ENCODE peak calls at places on chromosomes 13 and 19, in eight cellular contexts. H is uterus, A is heart right ventricle, J is endodermal cell, R is fibroblast of lung, C is small intestine, I is thyroid gland, M is heart left ventricle. V is an unnamed sample.

GRCh38 chr13:78659450-78660110 is 625 bp upstream of the OBI1 start:
- DNase-seq in H (no peak), A (no peak), J (no peak), R (no peak), C (no peak), I (no peak), M (no peak), V (no peak)

GRCh38 chr13:33434676-33435075 is 149.1 kb upstream of the STARD13 start:
- DNase-seq in H (no peak), A (no peak), J (no peak), R (no peak), C (no peak), I (no peak), M (no peak), V (no peak)

GRCh38 chr19:49119411-49120324 is at the start of gene PPFIA3:
- DNase-seq in H (peak; percentile 64), A (peak; percentile 76), J (peak; percentile 87), R (peak; percentile 60), C (peak; percentile 37), I (peak; percentile 78), M (peak; percentile 76), V (peak; percentile 91)

GRCh38 chr19:18322318-18322758 is 538 bp downstream of the LSM4 start:
- DNase-seq in H (no peak), A (no peak), J (peak; percentile 82), R (peak; percentile 69), C (peak; percentile 91), I (peak; percentile 36), M (peak; percentile 51), V (peak; percentile 75)

GRCh38 chr19:7888145-7888825 is at the start of gene LRRC8E:
- DNase-seq in H (no peak), A (no peak), J (peak; percentile 94), R (peak; percentile 72), C (peak; percentile 72), I (peak; percentile 74), M (peak; percentile 25), V (peak; percentile 78)

GRCh38 chr19:5587661-5588060 is 19.9 kb upstream of the TINCR start:
- DNase-seq in H (no peak), A (no peak), J (no peak), R (no peak), C (no peak), I (no peak), M (no peak), V (no peak)

GRCh38 chr13:74573654-74574053 is 439.4 kb upstream of the KLF12 start:
- DNase-seq in H (no peak), A (peak; percentile 11), J (peak; percentile 82), R (no peak), C (no peak), I (no peak), M (no peak), V (peak; percentile 52)

GRCh38 chr13:112895521-112896465 is 73.2 kb upstream of the MCF2L start:
- DNase-seq in H (no peak), A (no peak), J (no peak), R (no peak), C (no peak), I (no peak), M (no peak), V (no peak)

GRCh38 chr19:30268601-30269000 is 103.6 kb upstream of the ZNF536 start:
- DNase-seq in H (no peak), A (no peak), J (no peak), R (no peak), C (no peak), I (peak; percentile 61), M (no peak), V (no peak)

GRCh38 chr19:43526884-43527859 is at the start of gene ETHE1:
- DNase-seq in H (peak; percentile 83), A (peak; percentile 89), J (peak; percentile 93), R (peak; percentile 51), C (peak; percentile 83), I (peak; percentile 86), M (peak; percentile 89), V (peak; percentile 95)

GRCh38 chr13:50467156-50467814 is 376.2 kb downstream of the DLEU7 start:
- DNase-seq in H (no peak), A (no peak), J (no peak), R (no peak), C (no peak), I (no peak), M (no peak), V (no peak)

GRCh38 chr13:102729560-102730275 is 34.9 kb upstream of the METTL21C start:
- DNase-seq in H (no peak), A (no peak), J (no peak), R (peak; percentile 67), C (peak; percentile 7), I (no peak), M (no peak), V (no peak)

GRCh38 chr19:1181606-1182005 is 7.5 kb upstream of the SBNO2 start:
- DNase-seq in H (no peak), A (no peak), J (peak; percentile 76), R (no peak), C (peak; percentile 76), I (peak; percentile 95), M (no peak), V (no peak)

GRCh38 chr13:109684084-109684835 is 102.1 kb downstream of the IRS2 start:
- DNase-seq in H (no peak), A (no peak), J (no peak), R (no peak), C (peak; percentile 89), I (no peak), M (no peak), V (no peak)
- H3K4me1 ChIP-seq in H (no peaks in the 10 kb centered on the region), A (peaks cover 18% of the 10 kb centered on the region), J (peaks cover 8% of the 10 kb centered on the region), R (no peaks in the 10 kb centered on the region), C (peaks cover 8% of the 10 kb centered on the region), I (peaks cover 9% of the 10 kb centered on the region), M (peaks cover 16% of the 10 kb centered on the region), V (peaks cover 5% of the 10 kb centered on the region)

GRCh38 chr13:27822873-27823311 is 30.6 kb downstream of the GSX1 start:
- DNase-seq in H (no peak), A (no peak), J (no peak), R (peak; percentile 13), C (no peak), I (no peak), M (no peak), V (no peak)
- H3K4me3 ChIP-seq in H (no peak overlapping the region), A (no peak overlapping the region), J (no peak overlapping the region), R (no peak overlapping the region), C (no peak overlapping the region), I (no peak overlapping the region), M (no peak overlapping the region), V (no peak overlapping the region)

DNA sequence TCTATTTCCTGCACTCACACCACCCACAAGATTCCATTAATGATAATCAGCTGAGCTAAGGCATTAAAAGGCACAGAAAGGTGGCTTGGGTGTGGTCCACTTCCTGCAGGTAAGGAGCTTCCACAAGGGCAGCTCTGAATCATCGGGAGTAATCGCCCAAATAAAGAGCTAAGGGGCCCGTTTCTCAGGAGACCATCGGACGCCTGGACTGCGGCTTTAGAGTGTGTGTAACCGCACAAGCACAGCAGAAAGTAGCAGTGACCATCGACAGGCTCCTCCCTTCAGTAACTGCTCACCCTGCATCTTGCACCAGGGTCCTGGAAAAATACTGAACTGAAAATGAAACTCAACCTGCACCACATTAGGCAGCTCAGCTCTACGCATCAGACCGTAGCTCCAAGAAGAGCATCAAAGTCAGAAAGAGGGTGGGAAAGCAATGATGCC is 6.0 kb downstream of the STK24 start:
- DNase-seq in H (peak; percentile 35), A (no peak), J (no peak), R (peak; percentile 45), C (peak; percentile 80), I (peak; percentile 49), M (no peak), V (no peak)
- H3K27ac ChIP-seq in H (peak overlapping the region; percentile 79), A (peak overlapping the region; percentile 36), J (no peak overlapping the region), R (peak overlapping the region; percentile 13), C (peak overlapping the region; percentile 69), I (peak overlapping the region; percentile 61), M (peak overlapping the region; percentile 47), V (peak overlapping the region; percentile 61)

DNA sequence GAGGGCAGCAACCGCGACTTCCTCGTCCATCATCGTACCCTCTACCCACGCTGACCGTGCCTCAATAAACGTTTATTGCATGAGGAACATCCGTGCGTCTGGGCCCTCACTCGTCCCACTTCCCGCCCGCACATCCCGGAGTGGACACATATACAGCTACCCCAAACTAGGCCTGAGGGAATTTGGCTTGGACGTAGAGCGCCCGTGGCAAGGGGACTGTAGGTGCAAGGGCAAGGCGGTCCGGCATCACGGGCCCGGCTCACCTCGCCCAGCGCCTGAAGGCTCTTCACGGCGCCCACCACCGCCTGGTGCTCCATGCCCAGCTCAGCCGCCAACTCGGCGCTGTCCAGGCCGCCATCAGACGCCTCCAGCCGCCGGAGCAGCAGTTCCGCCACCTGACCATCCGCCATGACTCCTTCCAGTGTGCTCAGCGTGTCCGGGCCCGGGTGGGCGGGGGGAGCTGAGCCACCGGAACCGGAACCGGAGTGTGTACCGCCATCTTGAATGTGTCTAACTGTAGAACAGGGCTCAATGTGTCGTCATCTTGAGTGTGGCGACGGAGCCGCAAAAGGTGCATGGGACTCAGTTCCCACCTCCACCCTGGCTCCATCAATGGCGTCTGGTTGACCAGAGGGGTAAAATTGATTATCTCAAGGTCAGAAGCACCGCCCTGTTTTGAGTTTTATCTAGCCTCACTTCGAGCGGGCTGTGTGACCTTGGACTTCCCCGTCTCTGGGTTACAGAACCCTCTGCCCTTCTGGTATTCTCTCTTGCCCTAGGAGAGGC is at the start of gene FARSA:
- DNase-seq in H (peak; percentile 92), A (peak; percentile 92), J (peak; percentile 97), R (peak; percentile 88), C (peak; percentile 95), I (peak; percentile 95), M (peak; percentile 94), V (peak; percentile 96)
- H3K4me1 ChIP-seq in H (peaks cover 4% of the 10 kb centered on the region), A (peaks cover 17% of the 10 kb centered on the region), J (peaks cover 7% of the 10 kb centered on the region), R (peaks cover 7% of the 10 kb centered on the region), C (peaks cover 2% of the 10 kb centered on the region), I (peaks cover 18% of the 10 kb centered on the region), M (peaks cover 20% of the 10 kb centered on the region), V (peaks cover 8% of the 10 kb centered on the region)

GRCh38 chr19:50644315-50644915 is 4.7 kb upstream of the SYT3 start:
- DNase-seq in H (no peak), A (no peak), J (no peak), R (no peak), C (no peak), I (no peak), M (no peak), V (no peak)

GRCh38 chr19:50640368-50640767 is 687 bp upstream of the SYT3 start:
- DNase-seq in H (no peak), A (no peak), J (no peak), R (no peak), C (no peak), I (no peak), M (no peak), V (no peak)

GRCh38 chr19:50636317-50637085 is 3.2 kb downstream of the SYT3 start:
- DNase-seq in H (no peak), A (no peak), J (no peak), R (no peak), C (no peak), I (no peak), M (no peak), V (no peak)

GRCh38 chr19:50638576-50638975 is 1.1 kb downstream of the SYT3 start:
- DNase-seq in H (no peak), A (no peak), J (no peak), R (no peak), C (no peak), I (no peak), M (no peak), V (no peak)

GRCh38 chr19:50639121-50640112 is at the start of gene SYT3:
- DNase-seq in H (no peak), A (peak; percentile 50), J (peak; percentile 88), R (peak; percentile 11), C (no peak), I (peak; percentile 17), M (no peak), V (peak; percentile 82)
- H3K4me3 ChIP-seq in H (no peak within 1 kb of the TSS), A (peak within 1 kb of the TSS; percentile 61), J (peak within 1 kb of the TSS; percentile 74), R (no peak within 1 kb of the TSS), C (no peak within 1 kb of the TSS), I (no peak within 1 kb of the TSS), M (peak within 1 kb of the TSS; percentile 13), V (peak within 1 kb of the TSS; percentile 45)